ENCODE peak calls at places on chromosomes 16 and 17, in four cellular contexts. One of them, this sample, is unnamed.

GRCh38 chr16:13727943-13728342 is 192.0 kb upstream of the ERCC4 start:
- DNase-seq in C1 segment of cervical spinal cord: no peak
- DNase-seq in naive thymus-derived CD8-positive, alpha-beta T cell: no peak
- DNase-seq in cardiac muscle cell: no peak
- DNase-seq in this sample: no peak

GRCh38 chr17:77741109-77741508 is 217.4 kb upstream of the TNRC6C start:
- DNase-seq in C1 segment of cervical spinal cord: no peak
- DNase-seq in naive thymus-derived CD8-positive, alpha-beta T cell: peak; percentile 8
- DNase-seq in cardiac muscle cell: no peak
- DNase-seq in this sample: peak; percentile 18

GRCh38 chr16:87206646-87207451 is 110.3 kb downstream of the C16orf95 start:
- DNase-seq in C1 segment of cervical spinal cord: no peak
- DNase-seq in naive thymus-derived CD8-positive, alpha-beta T cell: no peak
- DNase-seq in cardiac muscle cell: no peak
- DNase-seq in this sample: no peak

GRCh38 chr16:31351937-31352315 is 3.0 kb upstream of the ITGAX start:
- DNase-seq in C1 segment of cervical spinal cord: no peak
- DNase-seq in naive thymus-derived CD8-positive, alpha-beta T cell: no peak
- DNase-seq in cardiac muscle cell: no peak
- DNase-seq in this sample: no peak

GRCh38 chr17:21452377-21453143 is 76.4 kb downstream of the KCNJ12 start:
- DNase-seq in C1 segment of cervical spinal cord: peak; percentile 52
- DNase-seq in naive thymus-derived CD8-positive, alpha-beta T cell: no peak
- DNase-seq in cardiac muscle cell: peak; percentile 73
- DNase-seq in this sample: peak; percentile 10

GRCh38 chr16:70298988-70299938 is at the start of gene DDX19B:
- DNase-seq in C1 segment of cervical spinal cord: peak; percentile 53
- DNase-seq in naive thymus-derived CD8-positive, alpha-beta T cell: peak; percentile 33
- DNase-seq in cardiac muscle cell: peak; percentile 75
- DNase-seq in this sample: peak; percentile 47

GRCh38 chr17:81454473-81454872 is 58.1 kb downstream of the ACTG1 start:
- DNase-seq in C1 segment of cervical spinal cord: no peak
- DNase-seq in naive thymus-derived CD8-positive, alpha-beta T cell: no peak
- DNase-seq in cardiac muscle cell: no peak
- DNase-seq in this sample: no peak

GRCh38 chr17:21213491-21214014 is 408 bp downstream of the TMEM11 start:
- DNase-seq in C1 segment of cervical spinal cord: no peak
- DNase-seq in naive thymus-derived CD8-positive, alpha-beta T cell: no peak
- DNase-seq in cardiac muscle cell: peak; percentile 69
- DNase-seq in this sample: no peak

GRCh38 chr16:29815793-29816693 is at the start of gene PAGR1:
- DNase-seq in C1 segment of cervical spinal cord: peak; percentile 98
- DNase-seq in naive thymus-derived CD8-positive, alpha-beta T cell: peak; percentile 100
- DNase-seq in cardiac muscle cell: peak; percentile 99
- DNase-seq in this sample: peak; percentile 99

GRCh38 chr17:17807440-17807839 is 29.3 kb downstream of the SREBF1 start:
- DNase-seq in C1 segment of cervical spinal cord: no peak
- DNase-seq in naive thymus-derived CD8-positive, alpha-beta T cell: no peak
- DNase-seq in cardiac muscle cell: no peak
- DNase-seq in this sample: no peak

GRCh38 chr16:28931801-28932225 is at the start of gene CD19:
- DNase-seq in C1 segment of cervical spinal cord: no peak
- DNase-seq in naive thymus-derived CD8-positive, alpha-beta T cell: no peak
- DNase-seq in cardiac muscle cell: no peak
- DNase-seq in this sample: no peak

GRCh38 chr17:68437979-68438877 is 19.1 kb downstream of the WIPI1 start:
- DNase-seq in C1 segment of cervical spinal cord: peak; percentile 8
- DNase-seq in naive thymus-derived CD8-positive, alpha-beta T cell: no peak
- DNase-seq in cardiac muscle cell: peak; percentile 65
- DNase-seq in this sample: peak; percentile 53

GRCh38 chr16:49416276-49416675 is 42.7 kb downstream of the C16orf78 start:
- DNase-seq in C1 segment of cervical spinal cord: no peak
- DNase-seq in naive thymus-derived CD8-positive, alpha-beta T cell: no peak
- DNase-seq in cardiac muscle cell: no peak
- DNase-seq in this sample: no peak

GRCh38 chr16:8689686-8690085 is 15.3 kb downstream of the ABAT start:
- DNase-seq in C1 segment of cervical spinal cord: no peak
- DNase-seq in naive thymus-derived CD8-positive, alpha-beta T cell: no peak
- DNase-seq in cardiac muscle cell: no peak
- DNase-seq in this sample: no peak

GRCh38 chr16:80988756-80989155 is 17.9 kb downstream of the CMC2 start:
- DNase-seq in C1 segment of cervical spinal cord: no peak
- DNase-seq in naive thymus-derived CD8-positive, alpha-beta T cell: no peak
- DNase-seq in cardiac muscle cell: no peak
- DNase-seq in this sample: no peak

GRCh38 chr17:1232786-1233185 is 37.5 kb upstream of the BHLHA9 start:
- DNase-seq in C1 segment of cervical spinal cord: no peak
- DNase-seq in naive thymus-derived CD8-positive, alpha-beta T cell: no peak
- DNase-seq in cardiac muscle cell: no peak
- DNase-seq in this sample: no peak

GRCh38 chr16:85462405-85463227 is 150.5 kb upstream of the GSE1 start:
- DNase-seq in C1 segment of cervical spinal cord: no peak
- DNase-seq in naive thymus-derived CD8-positive, alpha-beta T cell: peak; percentile 8
- DNase-seq in cardiac muscle cell: peak; percentile 92
- DNase-seq in this sample: no peak